ENCODE peak calls at places on chromosomes 16 and 17, in six cellular contexts. B, A, X, I, G and U are unnamed samples.

GRCh38 chr17:4152471-4152870 is 9.5 kb downstream of the CYB5D2 start:
- DNase-seq in B (no peak), A (no peak), X (peak), I (peak), G (no peak), U (no peak)

GRCh38 chr16:75053791-75054555 is 55.1 kb downstream of the ZNRF1 start:
- DNase-seq in B (peak), A (peak), X (no peak), I (no peak), G (no peak), U (no peak)

GRCh38 chr16:85418978-85419491 is 194.1 kb upstream of the GSE1 start:
- DNase-seq in B (no peak), A (peak), X (no peak), I (no peak), G (no peak), U (no peak)

GRCh38 chr17:15469260-15469659 is 1.8 kb upstream of the CDRT4 start:
- DNase-seq in B (no peak), A (no peak), X (no peak), I (peak), G (no peak), U (no peak)

GRCh38 chr17:36980281-36980761 is 31.6 kb downstream of the AATF start:
- DNase-seq in B (no peak), A (no peak), X (no peak), I (no peak), G (no peak), U (no peak)

GRCh38 chr17:55887531-55887930 is 136.7 kb downstream of the PCTP start:
- DNase-seq in B (no peak), A (no peak), X (no peak), I (no peak), G (no peak), U (no peak)

GRCh38 chr16:49012961-49013726 is 268.5 kb downstream of the CBLN1 start:
- DNase-seq in B (no peak), A (peak), X (no peak), I (no peak), G (no peak), U (no peak)

GRCh38 chr17:67324330-67324729 is 42.0 kb downstream of the PSMD12 start:
- DNase-seq in B (no peak), A (no peak), X (no peak), I (no peak), G (no peak), U (no peak)

GRCh38 chr17:82933006-82933310 is 93.1 kb upstream of the ZNF750 start:
- DNase-seq in B (peak), A (peak), X (no peak), I (no peak), G (no peak), U (no peak)

GRCh38 chr17:78591263-78591671 is 14.1 kb upstream of the DNAH17 start:
- DNase-seq in B (no peak), A (no peak), X (no peak), I (peak), G (no peak), U (no peak)

GRCh38 chr17:307295-307691 is 45.3 kb downstream of the RPH3AL start:
- DNase-seq in B (no peak), A (no peak), X (no peak), I (peak), G (no peak), U (no peak)

GRCh38 chr16:10984509-10984908 is 40.1 kb downstream of the CLEC16A start:
- DNase-seq in B (no peak), A (no peak), X (no peak), I (peak), G (no peak), U (no peak)

GRCh38 chr16:3444032-3444388 is 530 bp downstream of the NAA60 start:
- DNase-seq in B (peak), A (no peak), X (peak), I (peak), G (no peak), U (no peak)

GRCh38 chr16:48535831-48536599 is 74.0 kb downstream of the N4BP1 start:
- DNase-seq in B (no peak), A (no peak), X (peak), I (peak), G (peak), U (no peak)

GRCh38 chr16:48608452-48608851 is 1.5 kb downstream of the N4BP1 start:
- DNase-seq in B (no peak), A (no peak), X (peak), I (peak), G (no peak), U (no peak)

GRCh38 chr16:56788435-56788834 is 58.5 kb downstream of the NUP93 start:
- DNase-seq in B (no peak), A (no peak), X (no peak), I (no peak), G (no peak), U (no peak)

GRCh38 chr16:22734313-22734869 is 79.6 kb upstream of the HS3ST2 start:
- DNase-seq in B (peak), A (no peak), X (no peak), I (no peak), G (no peak), U (no peak)

GRCh38 chr17:6435968-6436367 is 1.0 kb upstream of the AIPL1 start:
- DNase-seq in B (peak), A (peak), X (peak), I (peak), G (no peak), U (peak)

GRCh38 chr16:77373726-77374125 is 61.1 kb downstream of the ADAMTS18 start:
- DNase-seq in B (no peak), A (no peak), X (no peak), I (no peak), G (no peak), U (no peak)

GRCh38 chr17:64128787-64129514 is 993 bp downstream of the ERN1 start:
- DNase-seq in B (peak), A (no peak), X (peak), I (peak), G (no peak), U (no peak)

GRCh38 chr17:29084476-29085148 is 41.7 kb downstream of the PIPOX start:
- DNase-seq in B (peak), A (peak), X (no peak), I (peak), G (no peak), U (no peak)

GRCh38 chr17:64941761-64942160 is 22.5 kb upstream of the LRRC37A3 start:
- DNase-seq in B (no peak), A (no peak), X (no peak), I (no peak), G (no peak), U (no peak)

GRCh38 chr17:17561408-17562144 is 29.9 kb downstream of the PEMT start:
- DNase-seq in B (peak), A (peak), X (peak), I (peak), G (no peak), U (no peak)

GRCh38 chr17:6526362-6527152 is 29.8 kb downstream of the PITPNM3 start:
- DNase-seq in B (no peak), A (no peak), X (no peak), I (no peak), G (no peak), U (no peak)

GRCh38 chr17:14201595-14201994 is 35.1 kb downstream of the CDRT15 start:
- DNase-seq in B (no peak), A (no peak), X (no peak), I (no peak), G (peak), U (peak)

GRCh38 chr17:28760987-28761562 is 17.3 kb downstream of the TRAF4 start:
- DNase-seq in B (peak), A (peak), X (no peak), I (peak), G (no peak), U (no peak)

GRCh38 chr17:32523017-32523680 is 36.4 kb downstream of the CDK5R1 start:
- DNase-seq in B (no peak), A (no peak), X (no peak), I (no peak), G (no peak), U (no peak)
- H3K27ac ChIP-seq in B (no peak), A (no peak), X (no peak), I (no peak), G (no peak), U (no peak)

DNA sequence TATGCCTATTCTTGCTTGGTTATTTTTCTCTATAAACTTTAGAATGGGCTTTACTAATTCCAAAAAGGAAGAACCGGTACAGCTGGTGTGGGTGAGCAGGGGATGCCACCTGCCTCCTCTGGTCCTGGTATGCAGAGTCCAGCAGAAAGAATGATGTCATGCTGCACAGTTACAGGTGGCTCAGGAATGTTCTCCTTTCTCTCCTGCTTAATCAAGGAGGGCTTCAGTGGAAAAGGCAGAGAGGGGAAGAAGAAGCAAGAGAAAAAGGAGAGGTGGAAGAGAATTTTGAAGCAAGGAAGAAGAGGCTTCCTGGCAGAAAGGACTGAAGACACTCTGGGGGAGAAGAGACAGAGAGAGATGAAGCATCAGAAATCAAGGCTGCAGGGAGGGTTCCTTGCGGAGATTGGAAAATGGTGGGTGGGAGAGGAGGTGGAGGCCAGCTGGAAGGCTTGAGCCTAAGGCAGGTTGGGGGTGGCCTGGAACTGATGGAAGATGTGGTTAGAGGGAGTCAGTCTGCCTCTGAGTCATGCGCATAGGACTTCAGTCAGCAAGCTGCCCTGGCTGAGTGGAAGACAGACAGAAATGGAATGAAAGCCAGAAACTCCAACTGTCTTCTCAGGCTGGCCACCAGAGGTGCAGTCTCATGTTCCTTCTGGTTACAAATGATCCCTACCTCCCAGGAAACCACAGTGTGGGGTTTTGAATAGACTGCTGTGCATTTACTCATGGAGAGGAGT is 64.6 kb upstream of the CRHR1 start:
- DNase-seq in B (no peak), A (peak), X (peak), I (peak), G (no peak), U (no peak)
- TF ChIP-seq CTCF in B (no peak), A (peak), X (peak), I (peak), G (no peak), U (no peak)

DNA sequence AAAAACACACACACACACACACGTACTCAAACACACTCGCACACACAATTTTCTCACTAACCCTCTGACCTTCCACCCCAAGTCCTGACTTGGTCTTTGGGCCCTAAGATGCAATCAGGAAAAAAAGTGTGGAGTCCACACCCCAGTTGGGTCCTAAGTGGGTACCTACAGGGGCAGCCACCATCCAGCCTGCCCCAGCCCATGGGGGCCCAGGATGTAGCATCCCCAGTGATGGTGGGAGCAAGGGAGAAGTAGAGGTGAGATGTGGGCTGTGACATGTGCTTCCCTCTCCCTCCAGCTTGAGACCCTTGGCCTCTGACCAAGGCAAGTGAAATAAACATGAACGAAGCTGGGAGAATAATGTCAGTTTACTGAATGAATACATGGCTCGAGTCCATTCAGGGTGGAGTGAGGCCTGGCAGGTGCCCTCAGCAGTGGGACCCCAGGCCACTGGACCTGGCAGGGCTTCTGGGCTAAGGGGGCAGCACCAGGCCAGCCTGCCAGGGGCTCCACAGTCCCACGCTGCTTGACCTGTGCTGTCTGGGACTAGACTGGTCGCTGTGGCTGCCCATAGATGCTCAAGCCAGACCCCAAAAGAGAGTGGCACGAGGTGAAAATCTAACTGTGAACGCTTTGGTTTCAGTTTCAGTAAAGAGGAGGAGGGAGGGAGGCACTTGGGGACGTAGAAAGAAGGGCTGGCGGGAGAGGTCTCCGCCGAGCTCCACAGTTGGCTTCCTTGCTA is 73.7 kb downstream of the MRC2 start:
- DNase-seq in B (no peak), A (no peak), X (no peak), I (peak), G (no peak), U (no peak)
- H3K27ac ChIP-seq in B (no peak), A (no peak), X (peak), I (no peak), G (no peak), U (no peak)

GRCh38 chr17:49183341-49183740 is 27.0 kb downstream of the GNGT2 start:
- DNase-seq in B (no peak), A (no peak), X (no peak), I (no peak), G (no peak), U (no peak)
- TF ChIP-seq CTCF in B (no peak), A (no peak), X (no peak), I (no peak), G (no peak), U (no peak)

DNA sequence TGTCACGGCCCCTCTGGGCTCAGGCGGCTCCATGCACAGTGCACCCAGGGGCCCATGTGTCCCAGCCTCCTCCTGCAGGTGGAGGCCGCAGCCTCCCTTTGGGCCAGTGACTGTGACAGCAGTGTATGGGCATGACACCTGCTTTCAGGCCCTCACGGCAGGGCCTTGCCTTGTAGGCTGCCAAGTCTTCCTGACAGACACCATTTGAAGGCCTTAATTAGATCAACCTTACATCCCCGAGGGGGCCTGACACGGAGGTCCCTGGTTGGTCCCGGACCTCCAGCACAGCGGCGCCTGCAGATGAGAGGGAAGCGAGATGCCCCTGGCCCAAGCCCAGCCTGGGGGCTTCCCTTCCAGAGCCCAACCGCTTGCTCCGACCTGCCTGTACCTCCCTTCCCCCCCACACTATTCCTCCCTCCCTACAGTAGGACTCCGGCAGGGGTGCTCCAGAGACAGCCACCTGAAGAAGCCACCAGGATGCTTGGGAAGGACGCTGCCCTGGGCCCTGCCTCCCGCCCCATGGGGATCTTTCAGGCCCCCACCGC is 31.9 kb downstream of the BAIAP2 start:
- DNase-seq in B (no peak), A (no peak), X (no peak), I (no peak), G (no peak), U (no peak)
- H3K27ac ChIP-seq in B (peak), A (peak), X (peak), I (no peak), G (no peak), U (no peak)

GRCh38 chr17:42537826-42538451 is 1.9 kb downstream of the NAGLU start:
- DNase-seq in B (no peak), A (no peak), X (no peak), I (peak), G (no peak), U (no peak)
- TF ChIP-seq CTCF in B (no peak), A (no peak), X (no peak), I (no peak), G (no peak), U (no peak)

DNA sequence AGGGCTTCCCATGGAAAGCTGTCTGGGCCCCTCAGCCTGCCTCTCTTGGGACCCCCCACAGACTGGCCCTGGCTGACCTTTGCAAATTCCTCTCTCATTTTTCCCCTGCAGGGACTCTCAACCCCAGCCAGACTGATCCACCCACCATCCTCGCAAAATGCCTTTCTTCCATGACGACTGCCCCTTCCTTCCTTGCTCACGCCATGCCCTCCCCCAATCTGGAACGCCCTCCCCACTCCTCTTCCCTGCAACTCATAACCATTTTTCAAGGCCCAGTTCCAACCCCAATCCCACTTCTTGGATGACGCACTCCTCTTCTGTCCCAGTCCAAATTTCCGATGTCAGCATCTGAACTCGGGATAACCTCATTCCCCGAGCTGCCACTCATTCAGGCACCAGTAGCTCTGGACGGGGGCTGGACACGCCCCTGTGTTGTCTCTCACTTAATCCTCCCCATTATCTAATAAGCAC is 1.3 kb upstream of the DNAI2 start:
- DNase-seq in B (no peak), A (no peak), X (no peak), I (peak), G (no peak), U (no peak)
- H3K27ac ChIP-seq in B (no peak), A (peak), X (no peak), I (no peak), G (no peak), U (no peak)

DNA sequence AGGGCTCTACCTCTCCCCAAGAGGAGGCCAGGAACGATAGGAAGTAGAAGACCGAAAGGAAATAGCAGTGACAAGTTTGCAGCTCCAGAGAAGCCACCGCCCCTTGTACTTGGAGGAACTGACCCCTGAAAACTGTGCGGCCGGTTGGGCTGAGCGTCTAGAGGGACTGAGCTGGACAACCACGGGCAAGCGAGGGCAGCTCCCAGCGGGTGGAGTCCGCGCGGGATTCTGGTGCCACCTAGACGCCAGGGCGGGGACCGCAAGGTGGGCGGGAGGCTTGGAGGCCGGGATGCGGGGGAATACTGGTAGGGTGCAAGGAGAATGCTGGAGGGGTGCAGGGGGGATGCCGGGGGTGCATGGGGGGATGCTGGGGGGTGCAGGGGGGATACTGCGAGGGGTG is 1.3 kb upstream of the SLC6A4 start:
- DNase-seq in B (peak), A (no peak), X (peak), I (peak), G (no peak), U (no peak)
- TF ChIP-seq CTCF in B (no peak), A (no peak), X (peak), I (peak), G (no peak), U (no peak)

GRCh38 chr17:19664136-19664820 is 15.7 kb downstream of the ALDH3A2 start:
- DNase-seq in B (peak), A (no peak), X (no peak), I (no peak), G (no peak), U (no peak)
- H3K27ac ChIP-seq in B (no peak), A (no peak), X (peak), I (no peak), G (no peak), U (no peak)